ENCODE peak calls at places on chromosomes 11 and 22, in five cellular contexts. L is GM12878, W is K562, T is A549, U is HepG2. G is an unnamed sample.
A peak's percentile ranks its signal among the peaks of the same experiment; 100 is the strongest.

GRCh38 chr11:76690736-76691135 is 20.2 kb upstream of the LRRC32 start:
- DNase-seq in U (no peak), W (no peak), T (no peak), L (no peak), G (no peak)

GRCh38 chr22:42635531-42635930 is 4.9 kb downstream of the ATP5MGL start:
- DNase-seq in T (peak; percentile 71), U (no peak), L (no peak), W (no peak), G (no peak)

GRCh38 chr11:16820324-16821092 is 82.1 kb downstream of the C11orf58 start:
- DNase-seq in T (peak; percentile 77), L (peak; percentile 42), W (peak; percentile 82), U (peak; percentile 62), G (peak; percentile 66)

GRCh38 chr11:70532066-70532440 is 133.7 kb downstream of the CTTN start:
- DNase-seq in L (no peak), T (no peak), W (no peak), U (no peak), G (no peak)

GRCh38 chr22:20432244-20432686 is 5.4 kb downstream of the SCARF2 start:
- DNase-seq in T (no peak), U (no peak), L (no peak), W (no peak), G (no peak)

GRCh38 chr11:1163321-1163910 is 5.7 kb downstream of the MUC5AC start:
- DNase-seq in U (no peak), T (no peak), W (no peak), L (no peak), G (no peak)

GRCh38 chr11:9574806-9575530 is 1.5 kb downstream of the WEE1 start:
- DNase-seq in W (peak; percentile 85), T (peak; percentile 84), U (peak; percentile 82), L (no peak), G (peak; percentile 47)

GRCh38 chr11:124875943-124876817 is 10.9 kb downstream of the ROBO3 start:
- DNase-seq in U (peak; percentile 54), T (peak; percentile 90), L (peak; percentile 5), W (peak; percentile 85), G (peak; percentile 93)

GRCh38 chr11:118921121-118921928 is 4.4 kb downstream of the BCL9L start:
- DNase-seq in U (peak; percentile 94), L (no peak), W (peak; percentile 35), T (peak; percentile 89), G (peak; percentile 79)

GRCh38 chr11:122322369-122322768 is 206.4 kb upstream of the BLID start:
- DNase-seq in U (no peak), W (no peak), L (no peak), T (no peak), G (no peak)

GRCh38 chr11:48034926-48035876 is 54.8 kb downstream of the PTPRJ start:
- DNase-seq in W (no peak), T (no peak), U (no peak), L (no peak), G (no peak)

GRCh38 chr22:39601180-39601535 is 30.6 kb downstream of the CACNA1I start:
- DNase-seq in U (no peak), T (no peak), W (no peak), L (no peak), G (no peak)

GRCh38 chr11:125081098-125081798 is 18.1 kb downstream of the SLC37A2 start:
- DNase-seq in L (no peak), W (no peak), T (no peak), U (no peak), G (no peak)

GRCh38 chr11:45141631-45142030 is 4.8 kb upstream of the PRDM11 start:
- DNase-seq in T (no peak), U (no peak), W (no peak), L (no peak), G (no peak)

GRCh38 chr11:45144126-45145082 is 2.0 kb upstream of the PRDM11 start:
- DNase-seq in W (no peak), U (no peak), T (no peak), L (no peak), G (no peak)

GRCh38 chr11:45142241-45142885 is 4.1 kb upstream of the PRDM11 start:
- DNase-seq in T (no peak), L (no peak), U (no peak), W (no peak), G (no peak)

GRCh38 chr11:45143494-45143893 is 2.9 kb upstream of the PRDM11 start:
- DNase-seq in L (no peak), T (no peak), W (no peak), U (no peak), G (no peak)

GRCh38 chr11:45141171-45141570 is 5.3 kb upstream of the PRDM11 start:
- DNase-seq in U (no peak), T (no peak), W (no peak), L (no peak), G (no peak)
- TF ChIP-seq CEBPB in U (no peak), T (no peak), W (no peak), L (no peak), G (no peak)

DNA sequence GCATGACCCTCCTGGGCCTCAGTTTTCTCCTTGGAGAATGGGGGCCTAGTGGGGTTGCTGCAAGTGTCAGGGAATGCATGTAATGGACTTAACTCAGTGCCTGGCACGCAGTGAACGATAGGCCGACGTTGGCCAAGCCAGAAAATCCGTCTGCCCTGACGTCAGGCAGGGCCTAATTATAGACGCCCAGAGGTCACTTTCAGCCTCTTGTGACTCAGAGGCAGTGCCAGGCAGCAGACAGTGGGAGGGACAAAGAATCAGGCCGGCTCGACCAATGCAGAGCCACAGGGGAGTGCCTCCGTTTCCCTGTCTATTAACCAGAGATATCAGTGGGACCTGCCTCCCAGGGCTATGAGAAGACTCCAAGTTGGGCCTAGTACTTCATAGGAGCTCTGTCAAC is 115.0 kb downstream of the MN1 start:
- DNase-seq in W (peak; percentile 37), U (peak; percentile 39), T (peak; percentile 85), L (no peak), G (no peak)
- TF ChIP-seq CHD2 in W (no peak), U (no peak), T (no peak), L (no peak), G (no peak)

DNA sequence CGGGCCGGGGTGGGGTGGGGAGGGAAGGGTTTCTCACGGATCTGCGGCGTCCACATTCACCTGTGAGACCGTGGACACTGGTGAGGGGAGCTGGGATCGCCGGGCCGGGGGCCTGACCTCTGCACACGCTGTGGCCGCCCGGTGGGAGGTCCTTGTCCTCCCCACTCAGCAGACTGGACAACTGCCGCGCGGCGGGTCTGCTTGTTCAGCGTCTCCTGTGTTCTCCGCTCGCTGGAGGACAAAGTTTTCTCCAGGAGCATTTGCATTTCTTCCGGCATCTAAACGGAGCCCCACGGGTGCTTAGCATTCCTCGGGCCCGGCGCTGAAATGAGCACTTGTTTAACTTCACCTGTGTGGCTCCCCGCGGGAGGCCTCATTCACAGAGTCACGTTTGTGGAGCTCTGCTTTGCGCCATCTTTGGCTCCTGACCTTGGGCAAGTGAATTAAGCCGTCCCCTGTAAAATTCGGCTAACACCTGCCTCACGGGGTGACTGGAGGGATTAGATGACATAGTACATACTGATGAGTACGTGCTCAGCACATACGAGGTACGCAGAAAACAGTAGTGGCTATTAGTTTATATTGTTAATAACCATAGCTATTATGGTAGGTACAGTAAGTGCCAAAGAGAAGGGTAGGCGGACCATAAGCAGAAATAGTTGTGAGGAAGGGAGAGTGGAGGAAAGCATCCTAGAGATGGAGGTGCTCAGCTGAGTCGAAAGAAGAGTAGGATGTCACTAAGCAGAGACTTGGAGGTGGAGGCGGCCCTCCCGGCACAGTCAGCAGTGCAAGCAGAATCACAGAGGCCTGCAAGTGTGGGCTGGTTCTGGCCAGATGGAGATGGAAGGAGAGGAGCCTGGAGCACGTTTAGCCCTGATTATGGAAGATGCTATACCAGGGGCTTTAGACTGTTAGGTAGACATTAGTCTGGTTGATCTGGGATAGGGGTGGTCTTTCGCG is 885 bp downstream of the TRMU start:
- DNase-seq in T (no peak), L (no peak), W (peak; percentile 42), U (peak; percentile 20), G (no peak)
- TF ChIP-seq CEBPB in T (no peak), L (no peak), W (no peak), U (no peak), G (no peak)

DNA sequence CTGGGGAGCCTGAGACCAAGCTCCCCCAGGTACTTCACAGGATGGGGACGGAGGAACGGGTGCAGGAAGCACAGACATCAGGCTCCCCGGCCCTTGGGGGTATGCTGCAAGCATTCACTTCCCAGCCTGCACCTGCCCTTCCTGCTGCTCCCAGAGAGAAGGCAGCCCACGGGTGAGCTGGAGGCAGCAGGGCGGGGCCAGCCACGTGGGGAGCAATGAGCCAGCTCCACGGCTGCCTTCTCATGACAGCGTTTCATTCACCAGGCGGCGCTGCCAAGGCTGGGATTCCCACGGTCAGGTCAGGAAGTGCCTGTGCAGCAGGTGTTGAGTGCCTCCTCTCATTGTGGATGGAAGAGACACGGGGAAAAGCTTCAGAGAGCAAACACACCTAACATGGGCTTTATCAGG is 14.5 kb upstream of the PHLDA2 start:
- DNase-seq in W (no peak), T (no peak), L (no peak), U (no peak), G (no peak)
- TF ChIP-seq CHD2 in W (no peak), T (no peak), L (no peak), U (no peak), G (no peak)

GRCh38 chr22:37240941-37241320 is 3.1 kb downstream of the RAC2 start:
- DNase-seq in W (no peak), T (no peak), U (no peak), L (no peak), G (no peak)

GRCh38 chr22:37243402-37244113 is 511 bp downstream of the RAC2 start:
- DNase-seq in T (no peak), L (no peak), U (no peak), W (peak; percentile 34), G (no peak)

GRCh38 chr22:37241351-37242142 is 2.5 kb downstream of the RAC2 start:
- DNase-seq in T (no peak), W (no peak), U (no peak), L (no peak), G (no peak)

GRCh38 chr22:37244114-37244921 is at the start of gene RAC2:
- DNase-seq in U (no peak), W (peak; percentile 91), T (no peak), L (no peak), G (no peak)

GRCh38 chr22:37242395-37242918 is 1.6 kb downstream of the RAC2 start:
- DNase-seq in W (peak; percentile 96), L (peak; percentile 92), U (no peak), T (no peak), G (no peak)
- TF ChIP-seq CEBPB in W (no peak), L (no peak), U (no peak), T (no peak), G (no peak)

GRCh38 chr11:33067294-33067693 is 27.9 kb downstream of the TCP11L1 start:
- DNase-seq in T (no peak), L (no peak), U (no peak), W (no peak), G (no peak)

GRCh38 chr11:33064033-33064825 is 24.9 kb downstream of the TCP11L1 start:
- DNase-seq in L (no peak), T (no peak), U (no peak), W (peak; percentile 8), G (no peak)

GRCh38 chr11:33068611-33069340 is 29.4 kb downstream of the TCP11L1 start:
- DNase-seq in U (no peak), L (no peak), T (no peak), W (no peak), G (no peak)

GRCh38 chr11:33063326-33063775 is 24.0 kb downstream of the TCP11L1 start:
- DNase-seq in U (no peak), T (no peak), W (no peak), L (peak; percentile 76), G (no peak)

GRCh38 chr11:33065445-33066178 is 26.2 kb downstream of the TCP11L1 start:
- DNase-seq in U (peak; percentile 50), W (peak; percentile 77), L (no peak), T (peak; percentile 77), G (peak; percentile 84)
- TF ChIP-seq CHD2 in U (no peak), W (no peak), L (no peak), T (no peak), G (no peak)